ENCODE peak calls at places on chromosomes 6 and 20, in eight cellular contexts. J is activated T-cell treated with anti-CD3 and anti-CD28 coated beads, Interleukin-2, amount 50 U/mL, for 24 hours; Y is dorsolateral prefrontal cortex; H is PC-3; T is NCI-H1092 treated with DMSO at 0.1 percent for 48 hours; P is mesendoderm; B is non-pigmented ciliary epithelial cell; R is NCI-H1417. G is an unnamed sample.
A peak's percentile ranks its signal among the peaks of the same experiment; 100 is the strongest.

GRCh38 chr6:122042851-122043250 is 356.6 kb upstream of the HSF2 start:
- DNase-seq in Y (no peak), H (no peak), B (no peak), T (no peak), P (no peak), J (no peak), R (no peak), G (no peak)

GRCh38 chr6:77456531-77457248 is 6.6 kb downstream of the HTR1B start:
- DNase-seq in B (peak; percentile 100), P (peak; percentile 91), R (no peak), T (no peak), H (peak; percentile 58), Y (no peak), J (no peak), G (no peak)

GRCh38 chr6:107103082-107103481 is 12.2 kb downstream of the BEND3 start:
- DNase-seq in P (peak; percentile 51), R (peak; percentile 10), B (no peak), H (no peak), J (no peak), T (peak; percentile 22), Y (no peak), G (no peak)

GRCh38 chr20:63697868-63698545 is 1.6 kb downstream of the TNFRSF6B start:
- DNase-seq in R (no peak), J (no peak), P (no peak), Y (no peak), T (no peak), B (no peak), H (no peak), G (peak; percentile 61)

GRCh38 chr20:1509237-1509636 is 18.0 kb upstream of the SIRPB2 start:
- DNase-seq in J (no peak), H (peak; percentile 90), P (peak; percentile 22), R (no peak), T (peak; percentile 2), B (no peak), Y (peak; percentile 50), G (peak; percentile 18)

GRCh38 chr20:46894971-46895905 is 595 bp downstream of the EYA2 start:
- DNase-seq in Y (no peak), T (peak; percentile 53), J (no peak), R (no peak), B (no peak), H (peak; percentile 31), P (peak; percentile 32), G (peak; percentile 46)

GRCh38 chr6:107667790-107668189 is 156.3 kb downstream of the SCML4 start:
- DNase-seq in R (peak; percentile 84), Y (no peak), J (no peak), T (peak; percentile 32), H (no peak), B (no peak), P (no peak), G (no peak)

GRCh38 chr6:107345398-107345797 is 114.0 kb downstream of the PDSS2 start:
- DNase-seq in H (no peak), T (no peak), P (no peak), Y (no peak), B (no peak), J (no peak), R (no peak), G (no peak)

GRCh38 chr6:32969685-32970412 is 1.5 kb downstream of the BRD2 start:
- DNase-seq in H (peak; percentile 99), T (peak; percentile 57), J (peak; percentile 89), B (peak; percentile 88), R (peak; percentile 70), Y (peak; percentile 74), P (peak; percentile 97), G (peak; percentile 87)

GRCh38 chr20:57458400-57459160 is 66.4 kb downstream of the CTCFL start:
- DNase-seq in T (no peak), B (no peak), Y (no peak), J (no peak), R (no peak), P (no peak), H (no peak), G (no peak)

GRCh38 chr6:151379933-151380847 is 11.2 kb downstream of the ZBTB2 start:
- DNase-seq in Y (no peak), H (no peak), J (no peak), T (no peak), B (no peak), R (no peak), P (no peak), G (no peak)

GRCh38 chr6:37680668-37681067 is 17.0 kb downstream of the MDGA1 start:
- DNase-seq in P (peak; percentile 18), J (no peak), H (no peak), Y (peak; percentile 93), B (no peak), T (peak; percentile 91), R (no peak), G (no peak)

GRCh38 chr6:82861121-82861520 is 204.5 kb downstream of the UBE3D start:
- DNase-seq in P (no peak), B (no peak), R (no peak), Y (no peak), H (peak; percentile 84), J (no peak), T (no peak), G (no peak)

GRCh38 chr6:147040041-147040440 is 164.2 kb upstream of the STXBP5 start:
- DNase-seq in Y (no peak), H (no peak), B (no peak), T (no peak), J (no peak), R (no peak), P (no peak), G (no peak)

GRCh38 chr20:22379472-22379871 is 204.9 kb downstream of the FOXA2 start:
- DNase-seq in R (no peak), Y (no peak), T (no peak), H (peak; percentile 96), P (no peak), J (no peak), B (no peak), G (no peak)

GRCh38 chr20:52461602-52462001 is 270.0 kb upstream of the ZFP64 start:
- DNase-seq in P (no peak), T (no peak), R (no peak), Y (no peak), J (no peak), B (no peak), H (no peak), G (no peak)

GRCh38 chr6:155455766-155456165 is at the start of gene NOX3:
- DNase-seq in T (no peak), B (no peak), Y (no peak), J (no peak), H (peak; percentile 12), P (peak; percentile 54), R (no peak), G (no peak)

GRCh38 chr6:131923356-131923755 is 27.8 kb downstream of the CCN2 start:
- DNase-seq in J (no peak), H (peak; percentile 67), R (peak; percentile 40), P (peak; percentile 85), Y (no peak), T (peak; percentile 0), B (no peak), G (peak; percentile 65)

GRCh38 chr20:62045529-62046277 is 20.0 kb downstream of the TAF4 start:
- DNase-seq in J (no peak), Y (no peak), P (no peak), T (no peak), H (no peak), R (no peak), B (no peak), G (no peak)